ENCODE peak calls at places on chromosomes 4 and X, in seven cellular contexts. N, I, T, F, P, E and V are unnamed samples.

GRCh38 chr4:183816077-183816476 is 89.0 kb upstream of the STOX2 start:
- DNase-seq in E (no peak), P (no peak), I (no peak), N (no peak), F (no peak), T (no peak), V (no peak)

GRCh38 chr4:185318679-185319078 is 77.0 kb downstream of the LRP2BP start:
- DNase-seq in I (peak; percentile 12), E (no peak), T (peak; percentile 20), N (no peak), F (no peak), P (peak; percentile 47), V (no peak)

GRCh38 chrX:77953708-77954107 is 15.7 kb downstream of the PGAM4 start:
- DNase-seq in P (no peak), I (peak; percentile 3), T (peak; percentile 46), E (peak; percentile 16), F (no peak), N (no peak), V (no peak)

GRCh38 chr4:138405934-138406567 is 163.9 kb upstream of the SLC7A11 start:
- DNase-seq in P (no peak), N (no peak), I (peak; percentile 70), T (peak; percentile 51), F (peak; percentile 3), E (peak; percentile 7), V (no peak)

GRCh38 chr4:159175165-159175988 is 72.5 kb downstream of the RAPGEF2 start:
- DNase-seq in F (peak; percentile 74), P (peak; percentile 73), I (peak; percentile 93), N (peak; percentile 64), E (peak; percentile 87), T (peak; percentile 83), V (no peak)

GRCh38 chr4:182495111-182495510 is 251.9 kb downstream of the TENM3 start:
- DNase-seq in I (no peak), F (no peak), P (no peak), T (no peak), N (no peak), E (no peak), V (no peak)

GRCh38 chr4:522438-522837 is 23.4 kb downstream of the PIGG start:
- DNase-seq in N (no peak), T (no peak), I (no peak), E (no peak), P (no peak), F (no peak), V (no peak)

GRCh38 chrX:103338663-103339062 is 8.6 kb downstream of the TCEAL7 start:
- DNase-seq in T (no peak), N (no peak), E (no peak), F (no peak), I (no peak), P (no peak), V (no peak)

GRCh38 chr4:128663325-128663724 is 146.2 kb upstream of the JADE1 start:
- DNase-seq in N (peak; percentile 19), E (no peak), I (no peak), F (no peak), T (no peak), P (peak; percentile 98), V (peak; percentile 34)

GRCh38 chrX:73943900-73944581 is 359.9 kb upstream of the ZCCHC13 start:
- DNase-seq in P (peak; percentile 91), I (peak; percentile 94), N (peak; percentile 88), E (peak; percentile 89), T (peak; percentile 84), F (peak; percentile 65), V (peak; percentile 97)

GRCh38 chr4:33850503-33850902 is 2393.8 kb downstream of the ARAP2 start:
- DNase-seq in T (peak; percentile 55), F (no peak), N (no peak), P (no peak), I (no peak), E (no peak), V (no peak)

GRCh38 chr4:124523816-124524215 is 188.7 kb downstream of the ANKRD50 start:
- DNase-seq in I (no peak), N (no peak), P (no peak), E (no peak), T (no peak), F (no peak), V (no peak)

GRCh38 chrX:39965051-39965573 is 132.6 kb downstream of the BCOR start:
- DNase-seq in N (no peak), E (no peak), I (no peak), T (no peak), F (no peak), P (no peak), V (no peak)

GRCh38 chrX:49282647-49283011 is 13.0 kb downstream of the PPP1R3F start:
- DNase-seq in N (no peak), P (no peak), T (peak; percentile 8), E (peak; percentile 4), F (no peak), I (peak; percentile 49), V (no peak)

GRCh38 chrX:7891928-7892327 is 35.3 kb downstream of the PNPLA4 start:
- DNase-seq in N (no peak), E (no peak), I (no peak), T (no peak), F (no peak), P (no peak), V (no peak)

GRCh38 chrX:125778256-125778655 is 387.8 kb downstream of the DCAF12L2 start:
- DNase-seq in I (no peak), N (no peak), E (no peak), T (no peak), F (no peak), P (no peak), V (no peak)

GRCh38 chr4:123830920-123831319 is 434.3 kb downstream of the SPRY1 start:
- DNase-seq in E (no peak), F (no peak), T (no peak), P (no peak), N (no peak), I (no peak), V (no peak)

GRCh38 chrX:151970661-151971060 is 3.8 kb downstream of the GABRE start:
- DNase-seq in P (no peak), N (peak; percentile 72), I (peak; percentile 95), F (peak; percentile 77), T (peak; percentile 90), E (peak; percentile 82), V (no peak)

GRCh38 chr4:153616005-153616555 is 68.0 kb upstream of the TLR2 start:
- DNase-seq in P (no peak), F (no peak), N (no peak), T (no peak), I (no peak), E (no peak), V (no peak)

GRCh38 chrX:38774249-38774648 is 27.0 kb upstream of the MID1IP1 start:
- DNase-seq in P (no peak), I (no peak), E (no peak), N (no peak), T (peak; percentile 22), F (no peak), V (no peak)

GRCh38 chr4:158624889-158625478 is 46.7 kb downstream of the C4orf46 start:
- DNase-seq in E (no peak), P (peak; percentile 55), F (peak; percentile 27), I (peak; percentile 80), T (peak; percentile 41), N (peak; percentile 24), V (no peak)

GRCh38 chrX:11435568-11435967 is 142.4 kb downstream of the AMELX start:
- DNase-seq in T (peak; percentile 95), P (peak; percentile 48), I (peak; percentile 85), E (no peak), N (no peak), F (no peak), V (no peak)
- TF ChIP-seq CTCF in T (no peak), P (no peak), I (no peak), E (no peak), N (no peak), F (no peak), V (no peak)

DNA sequence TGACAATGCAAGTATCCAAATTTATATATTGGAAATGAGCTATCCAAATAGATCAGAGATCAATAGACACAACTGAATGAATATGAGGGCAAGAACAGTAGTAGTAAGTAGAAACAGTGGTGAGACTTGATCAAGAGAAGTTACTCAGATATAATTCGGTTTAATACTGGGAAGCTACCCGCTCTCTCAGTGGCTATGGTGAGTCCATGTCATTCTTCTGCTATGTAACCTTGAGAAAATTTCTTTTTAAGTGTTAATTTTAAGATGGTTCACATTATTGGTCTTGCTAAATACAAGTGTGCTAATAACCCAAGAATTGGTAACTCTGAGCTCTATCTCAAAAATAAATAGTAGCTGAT is 53.6 kb downstream of the LEF1 start:
- DNase-seq in P (no peak), E (no peak), I (no peak), T (no peak), F (no peak), N (no peak), V (no peak)
- TF ChIP-seq CTCF in P (no peak), E (no peak), I (no peak), T (no peak), F (no peak), N (no peak), V (no peak)

GRCh38 chrX:24306430-24306829 is 7.4 kb downstream of the SUPT20HL2 start:
- DNase-seq in P (no peak), N (no peak), T (no peak), F (no peak), E (no peak), I (peak; percentile 20), V (no peak)
- TF ChIP-seq CTCF in P (no peak), N (no peak), T (no peak), F (no peak), E (peak; percentile 17), I (no peak), V (no peak)

GRCh38 chr4:15955670-15956069 is 7.3 kb downstream of the FGFBP2 start:
- DNase-seq in F (no peak), P (peak; percentile 12), E (peak; percentile 36), T (no peak), N (peak; percentile 13), I (peak; percentile 18), V (no peak)
- TF ChIP-seq CTCF in F (peak; percentile 36), P (no peak), E (peak; percentile 75), T (peak; percentile 24), N (no peak), I (no peak), V (no peak)

GRCh38 chr4:145886871-145887240 is 51.8 kb downstream of the ZNF827 start:
- DNase-seq in I (no peak), P (no peak), N (no peak), E (no peak), F (no peak), T (no peak), V (no peak)

GRCh38 chr4:145884775-145885174 is 53.8 kb downstream of the ZNF827 start:
- DNase-seq in T (no peak), F (no peak), E (no peak), I (no peak), N (no peak), P (no peak), V (no peak)

GRCh38 chr4:145888393-145888792 is 50.2 kb downstream of the ZNF827 start:
- DNase-seq in F (no peak), P (no peak), I (no peak), E (no peak), T (no peak), N (no peak), V (no peak)

GRCh38 chr4:145885666-145886065 is 53.0 kb downstream of the ZNF827 start:
- DNase-seq in E (no peak), T (no peak), I (no peak), P (no peak), N (no peak), F (no peak), V (no peak)

GRCh38 chr4:145887241-145887964 is 51.2 kb downstream of the ZNF827 start:
- DNase-seq in T (peak; percentile 66), P (no peak), F (peak; percentile 49), N (no peak), E (peak; percentile 6), I (peak; percentile 74), V (no peak)
- TF ChIP-seq CTCF in T (no peak), P (no peak), F (peak; percentile 3), N (no peak), E (no peak), I (peak; percentile 16), V (peak; percentile 12)

GRCh38 chr4:135319685-135320084 is 1118.1 kb upstream of the PABPC4L start:
- DNase-seq in I (no peak), F (no peak), E (no peak), T (no peak), P (no peak), N (no peak), V (no peak)
- TF ChIP-seq CTCF in I (no peak), F (peak; percentile 27), E (peak; percentile 34), T (no peak), P (no peak), N (no peak), V (no peak)